ENCODE peak calls at places on chromosomes 12 and 14, in five cellular contexts. Y is GM12878, K is H1, B is HepG2, U is NT2/D1. H is an unnamed sample.

GRCh38 chr14:62146014-62146413 is 383.8 kb downstream of the SNAPC1 start:
- DNase-seq in B (no peak), K (no peak), U (no peak), Y (no peak), H (no peak)

GRCh38 chr12:55659486-55660385 is 23.0 kb downstream of the OR10P1 start:
- DNase-seq in U (no peak), Y (no peak), B (peak; percentile 27), K (no peak), H (no peak)

GRCh38 chr12:23204933-23205778 is 580.2 kb downstream of the ETNK1 start:
- DNase-seq in B (peak; percentile 54), Y (peak; percentile 27), U (peak; percentile 88), K (no peak), H (peak; percentile 56)

GRCh38 chr14:101480747-101481530 is 80.4 kb upstream of the DIO3 start:
- DNase-seq in Y (no peak), U (no peak), K (no peak), B (peak; percentile 10), H (no peak)

GRCh38 chr12:101015021-101015420 is 195.0 kb downstream of the SLC5A8 start:
- DNase-seq in K (no peak), Y (no peak), U (no peak), B (no peak), H (no peak)

GRCh38 chr12:102421801-102422583 is 58.4 kb downstream of the IGF1 start:
- DNase-seq in Y (no peak), B (no peak), K (no peak), U (no peak), H (no peak)

GRCh38 chr14:34051966-34052657 is 101.2 kb upstream of the EGLN3 start:
- DNase-seq in K (no peak), B (peak; percentile 95), U (no peak), Y (peak; percentile 76), H (no peak)

GRCh38 chr14:38042356-38042755 is 165.3 kb upstream of the SSTR1 start:
- DNase-seq in K (peak; percentile 19), B (peak; percentile 38), U (no peak), Y (no peak), H (no peak)

GRCh38 chr12:124722871-124723270 is 140.8 kb downstream of the SCARB1 start:
- DNase-seq in U (no peak), B (no peak), Y (no peak), K (no peak), H (no peak)

GRCh38 chr12:27305673-27306504 is 26.7 kb upstream of the BMAL2 start:
- DNase-seq in U (peak; percentile 35), Y (no peak), K (no peak), B (peak; percentile 28), H (no peak)

GRCh38 chr12:101876861-101877815 is at the start of gene DRAM1:
- DNase-seq in K (peak; percentile 41), U (peak; percentile 60), B (peak; percentile 79), Y (no peak), H (peak; percentile 81)

GRCh38 chr14:76203086-76204001 is 51.6 kb downstream of the GPATCH2L start:
- DNase-seq in U (no peak), K (peak; percentile 5), B (no peak), Y (peak; percentile 95), H (no peak)

GRCh38 chr12:127928615-127929014 is 338.4 kb upstream of the TMEM132C start:
- DNase-seq in K (no peak), B (no peak), U (no peak), Y (no peak), H (no peak)

GRCh38 chr14:47389520-47389919 is 285.9 kb downstream of the MDGA2 start:
- DNase-seq in U (peak; percentile 57), Y (no peak), K (peak; percentile 31), B (no peak), H (peak; percentile 13)

GRCh38 chr12:10739157-10740118 is 16.3 kb upstream of the YBX3 start:
- DNase-seq in K (no peak), U (no peak), B (no peak), Y (no peak), H (no peak)

GRCh38 chr12:108724054-108724889 is 7.0 kb downstream of the CORO1C start:
- DNase-seq in K (no peak), B (no peak), Y (no peak), U (no peak), H (no peak)

GRCh38 chr12:57124259-57124877 is 3.9 kb upstream of the LRP1 start:
- DNase-seq in K (no peak), Y (no peak), U (no peak), B (peak; percentile 73), H (peak; percentile 78)

GRCh38 chr12:42187799-42188198 is 43.1 kb upstream of the GXYLT1 start:
- DNase-seq in K (no peak), Y (no peak), U (no peak), B (no peak), H (no peak)

GRCh38 chr12:93773122-93773871 is 96.1 kb downstream of the CRADD start:
- DNase-seq in B (no peak), K (no peak), Y (no peak), U (no peak), H (no peak)

GRCh38 chr12:112252184-112252583 is 126.8 kb downstream of the TRAFD1 start:
- DNase-seq in Y (no peak), B (no peak), K (no peak), U (no peak), H (no peak)

GRCh38 chr12:122909442-122910288 is 13.7 kb upstream of the VPS37B start:
- DNase-seq in Y (no peak), K (no peak), B (no peak), U (no peak), H (no peak)

GRCh38 chr12:98645572-98646067 is 530 bp downstream of the APAF1 start:
- DNase-seq in K (no peak), B (no peak), Y (no peak), U (no peak), H (peak; percentile 33)

GRCh38 chr12:42643881-42644579 is 54.5 kb upstream of the PRICKLE1 start:
- DNase-seq in U (no peak), B (no peak), K (no peak), Y (no peak), H (no peak)

GRCh38 chr12:85569261-85569660 is 266.9 kb downstream of the RASSF9 start:
- DNase-seq in B (no peak), Y (no peak), K (no peak), U (no peak), H (no peak)

GRCh38 chr14:76168531-76168930 is 16.8 kb downstream of the GPATCH2L start:
- DNase-seq in B (no peak), U (no peak), Y (no peak), K (no peak), H (no peak)

GRCh38 chr12:115134298-115134697 is 450.3 kb upstream of the TBX3 start:
- DNase-seq in Y (no peak), K (no peak), U (no peak), B (no peak), H (no peak)

GRCh38 chr12:115129727-115130126 is 445.8 kb upstream of the TBX3 start:
- DNase-seq in Y (no peak), K (no peak), B (peak; percentile 23), U (no peak), H (no peak)

GRCh38 chr12:115135800-115136211 is 451.8 kb upstream of the TBX3 start:
- DNase-seq in U (no peak), B (no peak), K (no peak), Y (no peak), H (no peak)

GRCh38 chr12:115132906-115133305 is 448.9 kb upstream of the TBX3 start:
- DNase-seq in B (no peak), U (no peak), K (no peak), Y (no peak), H (no peak)

GRCh38 chr12:115132145-115132544 is 448.2 kb upstream of the TBX3 start:
- DNase-seq in K (no peak), Y (no peak), B (no peak), U (peak; percentile 23), H (no peak)
- TF ChIP-seq SUZ12 in K (no peak), Y (no peak), B (no peak), U (no peak), H (no peak)

DNA sequence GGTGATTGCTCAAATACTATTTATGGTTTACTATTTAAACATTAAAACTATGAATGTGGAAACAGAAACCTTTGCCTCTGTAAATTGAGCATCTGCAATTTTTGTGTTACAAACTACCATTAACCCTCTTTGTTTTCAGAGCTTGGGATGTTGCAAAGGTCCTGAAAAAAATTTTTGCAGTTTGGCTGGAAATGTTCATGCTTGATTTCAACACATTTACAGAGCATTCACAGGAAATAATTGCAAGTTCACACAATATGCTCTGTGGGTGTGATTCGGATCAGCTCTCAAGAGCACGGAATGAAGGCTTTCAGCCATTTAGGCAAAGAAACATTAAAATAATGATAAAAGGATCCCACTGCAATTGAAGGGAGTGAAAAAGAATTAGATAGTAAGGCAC is 232.9 kb downstream of the ATP23 start:
- DNase-seq in Y (no peak), K (no peak), U (no peak), B (no peak), H (no peak)
- TF ChIP-seq SUZ12 in Y (no peak), K (no peak), U (no peak), B (no peak), H (no peak)

DNA sequence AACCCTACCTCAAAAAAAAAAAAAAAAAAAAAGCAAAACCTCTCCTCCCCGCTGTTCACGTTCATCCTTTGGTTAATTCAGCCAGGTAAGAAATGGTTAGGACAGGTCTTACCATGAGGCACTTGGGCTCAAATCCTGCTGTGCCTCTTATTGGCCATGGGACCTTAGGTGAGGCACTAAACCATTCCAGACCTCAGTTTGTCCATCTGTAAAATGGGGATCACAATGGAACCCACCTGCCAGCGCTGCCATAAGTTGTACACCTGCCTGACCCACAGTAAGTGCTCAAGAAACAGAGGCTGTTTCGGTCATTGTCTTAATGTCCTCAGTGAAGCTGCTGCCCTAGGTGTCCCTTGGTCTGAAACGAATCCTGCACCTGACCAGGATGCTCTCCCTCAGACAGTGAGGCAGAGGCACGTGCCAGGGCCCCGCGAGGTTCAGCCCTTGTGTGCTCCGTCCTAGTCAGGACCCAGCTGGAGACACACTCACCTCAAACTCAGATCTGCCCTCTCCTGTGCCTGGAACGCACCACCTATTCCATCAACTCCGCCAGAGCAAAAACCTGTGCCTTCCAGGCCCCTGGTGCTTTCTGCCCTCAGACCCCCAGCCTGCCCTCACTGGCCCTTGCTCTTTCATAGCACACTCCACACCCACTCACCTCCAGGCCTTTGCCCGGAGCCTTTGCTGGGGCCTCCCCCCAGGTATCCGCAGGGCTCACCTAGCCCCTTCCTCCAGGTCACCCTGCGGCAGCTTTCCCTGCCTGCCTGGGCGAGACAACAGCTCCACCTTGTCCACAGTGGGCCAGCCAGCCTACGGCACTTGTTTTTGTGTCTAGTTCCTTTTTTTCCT is 150.7 kb downstream of the BCL11B start:
- DNase-seq in K (no peak), Y (no peak), B (no peak), U (no peak), H (no peak)
- TF ChIP-seq SUZ12 in K (no peak), Y (no peak), B (no peak), U (no peak), H (no peak)

DNA sequence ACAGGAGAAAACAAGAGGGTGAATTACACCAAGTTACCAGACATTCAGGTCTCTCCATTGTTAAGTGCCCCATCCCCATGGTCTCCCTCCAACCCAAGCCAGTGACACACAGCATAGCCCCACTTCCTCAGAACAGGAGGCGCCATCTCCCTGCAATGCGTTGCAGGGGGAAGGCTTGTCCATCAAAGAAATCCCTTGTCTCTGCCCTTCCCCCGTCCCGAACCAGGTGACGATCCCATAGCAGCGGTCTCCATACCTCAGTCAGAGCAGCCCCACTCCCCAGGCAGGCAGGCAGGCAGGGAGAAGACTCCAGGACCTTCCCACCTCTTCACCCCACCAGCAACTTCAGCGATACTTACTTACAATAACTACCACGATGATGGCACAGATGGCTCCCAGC is 5.9 kb downstream of the VAMP1 start:
- DNase-seq in B (no peak), Y (no peak), K (no peak), U (no peak), H (no peak)
- TF ChIP-seq SUZ12 in B (no peak), Y (no peak), K (no peak), U (no peak), H (no peak)

GRCh38 chr12:52156757-52157565 is 34.9 kb downstream of the KRT80 start:
- DNase-seq in B (peak; percentile 41), Y (no peak), U (peak; percentile 71), K (no peak), H (peak; percentile 81)
- TF ChIP-seq SUZ12 in B (no peak), Y (no peak), U (no peak), K (no peak), H (no peak)